ENCODE peak calls at places on chromosomes 16 and 17, in four cellular contexts. One of them, this sample, is unnamed.

GRCh38 chr16:66402591-66403230 is 24.4 kb upstream of the BEAN1 start:
- DNase-seq in GM12878: no peak
- DNase-seq in WTC11: no peak
- DNase-seq in K562: no peak
- DNase-seq in this sample: no peak

GRCh38 chr17:68131456-68131855 is 95.9 kb downstream of the KPNA2 start:
- DNase-seq in GM12878: no peak
- DNase-seq in WTC11: no peak
- DNase-seq in K562: no peak
- DNase-seq in this sample: no peak

GRCh38 chr17:2053380-2054261 is 1.3 kb upstream of the HIC1 start:
- DNase-seq in GM12878: no peak
- DNase-seq in WTC11: peak
- DNase-seq in K562: peak
- DNase-seq in this sample: peak

GRCh38 chr17:45749831-45750335 is 34.2 kb upstream of the CRHR1 start:
- DNase-seq in GM12878: no peak
- DNase-seq in WTC11: no peak
- DNase-seq in K562: no peak
- DNase-seq in this sample: no peak

GRCh38 chr17:17180741-17181525 is 25.2 kb downstream of the PLD6 start:
- DNase-seq in GM12878: no peak
- DNase-seq in WTC11: no peak
- DNase-seq in K562: no peak
- DNase-seq in this sample: no peak

GRCh38 chr16:70715113-70715711 is 29.4 kb upstream of the MTSS2 start:
- DNase-seq in GM12878: no peak
- DNase-seq in WTC11: no peak
- DNase-seq in K562: no peak
- DNase-seq in this sample: no peak

GRCh38 chr16:88599825-88600538 is 29.8 kb downstream of the ZC3H18 start:
- DNase-seq in GM12878: no peak
- DNase-seq in WTC11: no peak
- DNase-seq in K562: no peak
- DNase-seq in this sample: no peak

GRCh38 chr16:9545500-9546437 is 454.3 kb downstream of the HAPSTR1 start:
- DNase-seq in GM12878: no peak
- DNase-seq in WTC11: no peak
- DNase-seq in K562: no peak
- DNase-seq in this sample: peak

GRCh38 chr17:29588561-29589411 is 662 bp downstream of the GIT1 start:
- DNase-seq in GM12878: no peak
- DNase-seq in WTC11: no peak
- DNase-seq in K562: peak
- DNase-seq in this sample: no peak

GRCh38 chr17:82876149-82876548 is 36.3 kb upstream of the ZNF750 start:
- DNase-seq in GM12878: no peak
- DNase-seq in WTC11: no peak
- DNase-seq in K562: peak
- DNase-seq in this sample: peak

GRCh38 chr17:27473748-27474609 is 17.7 kb downstream of the KSR1 start:
- DNase-seq in GM12878: peak
- DNase-seq in WTC11: no peak
- DNase-seq in K562: peak
- DNase-seq in this sample: no peak

GRCh38 chr17:74603746-74604145 is 11.7 kb upstream of the CD300LD start:
- DNase-seq in GM12878: no peak
- DNase-seq in WTC11: no peak
- DNase-seq in K562: no peak
- DNase-seq in this sample: no peak

GRCh38 chr17:74604200-74604599 is 12.1 kb upstream of the CD300LD start:
- DNase-seq in GM12878: no peak
- DNase-seq in WTC11: no peak
- DNase-seq in K562: no peak
- DNase-seq in this sample: no peak

GRCh38 chr17:74605361-74605760 is 13.3 kb upstream of the CD300LD start:
- DNase-seq in GM12878: no peak
- DNase-seq in WTC11: no peak
- DNase-seq in K562: no peak
- DNase-seq in this sample: no peak

GRCh38 chr17:74606050-74606449 is 14.0 kb upstream of the CD300LD start:
- DNase-seq in GM12878: no peak
- DNase-seq in WTC11: no peak
- DNase-seq in K562: no peak
- DNase-seq in this sample: no peak

DNA sequence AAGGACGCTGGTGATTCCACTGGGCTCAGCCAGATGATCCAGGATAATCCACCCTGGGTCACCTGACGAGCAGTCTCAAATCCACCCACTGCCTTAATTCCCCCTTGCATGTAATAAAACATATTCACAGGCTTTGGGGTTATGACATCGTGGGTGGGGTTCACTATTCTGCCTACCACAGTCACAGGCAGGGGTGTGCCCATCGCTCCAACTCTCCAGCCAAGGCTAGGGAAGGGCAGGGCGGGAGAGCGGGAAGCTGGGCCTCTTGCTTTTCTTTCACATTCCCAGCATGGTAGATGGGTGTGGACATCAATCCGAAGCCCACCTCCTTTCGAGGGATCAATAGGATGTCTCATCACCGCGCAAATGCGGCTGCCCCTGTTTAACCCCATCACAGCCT is 12.7 kb upstream of the CD300LD start:
- DNase-seq in GM12878: no peak
- DNase-seq in WTC11: no peak
- DNase-seq in K562: no peak
- DNase-seq in this sample: no peak
- TF ChIP-seq CREM in GM12878: no peak
- TF ChIP-seq CREM in WTC11: no peak
- TF ChIP-seq CREM in K562: no peak
- TF ChIP-seq CREM in this sample: no peak

DNA sequence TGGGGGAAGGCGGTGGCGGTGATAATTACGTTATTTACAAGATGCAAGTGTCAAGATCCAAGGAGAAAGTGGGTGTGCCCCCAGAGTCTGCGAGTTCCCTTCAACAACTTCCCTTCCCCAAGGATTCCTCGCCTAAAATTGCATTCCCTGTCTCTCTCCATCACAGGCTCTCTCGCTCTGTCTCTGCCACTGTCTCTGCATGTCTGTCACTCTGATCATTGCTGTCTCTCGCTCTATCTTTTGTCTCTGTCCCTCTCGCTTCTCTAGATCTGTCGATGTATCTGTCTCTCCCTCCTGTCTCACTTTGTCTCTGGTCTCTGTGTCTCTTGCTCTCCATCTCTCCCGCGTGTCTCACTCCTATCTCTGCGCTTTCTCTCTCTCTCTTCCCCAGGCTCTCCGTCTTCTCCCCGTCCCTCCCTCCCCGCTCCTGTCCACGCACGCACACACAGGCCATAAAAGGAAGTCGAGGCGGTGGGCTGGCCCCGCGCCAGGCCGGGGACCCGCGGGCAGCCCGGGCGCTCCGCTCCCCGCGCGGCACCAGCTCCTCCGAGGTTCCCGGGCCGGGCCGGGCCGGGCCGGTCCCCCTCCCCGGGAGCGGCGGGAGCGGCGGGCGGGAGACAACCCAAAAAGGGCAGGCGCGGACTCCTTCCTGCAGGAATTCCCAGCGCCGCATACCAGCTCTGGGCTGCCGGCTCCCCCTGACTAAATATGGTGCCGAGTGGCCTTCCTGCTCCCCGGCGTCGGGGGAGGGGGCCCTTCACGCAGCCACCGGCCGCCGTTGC is 1.1 kb upstream of the MYH11 start:
- DNase-seq in GM12878: no peak
- DNase-seq in WTC11: peak
- DNase-seq in K562: no peak
- DNase-seq in this sample: no peak
- TF ChIP-seq CREM in GM12878: no peak
- TF ChIP-seq CREM in WTC11: no peak
- TF ChIP-seq CREM in K562: no peak
- TF ChIP-seq CREM in this sample: no peak

DNA sequence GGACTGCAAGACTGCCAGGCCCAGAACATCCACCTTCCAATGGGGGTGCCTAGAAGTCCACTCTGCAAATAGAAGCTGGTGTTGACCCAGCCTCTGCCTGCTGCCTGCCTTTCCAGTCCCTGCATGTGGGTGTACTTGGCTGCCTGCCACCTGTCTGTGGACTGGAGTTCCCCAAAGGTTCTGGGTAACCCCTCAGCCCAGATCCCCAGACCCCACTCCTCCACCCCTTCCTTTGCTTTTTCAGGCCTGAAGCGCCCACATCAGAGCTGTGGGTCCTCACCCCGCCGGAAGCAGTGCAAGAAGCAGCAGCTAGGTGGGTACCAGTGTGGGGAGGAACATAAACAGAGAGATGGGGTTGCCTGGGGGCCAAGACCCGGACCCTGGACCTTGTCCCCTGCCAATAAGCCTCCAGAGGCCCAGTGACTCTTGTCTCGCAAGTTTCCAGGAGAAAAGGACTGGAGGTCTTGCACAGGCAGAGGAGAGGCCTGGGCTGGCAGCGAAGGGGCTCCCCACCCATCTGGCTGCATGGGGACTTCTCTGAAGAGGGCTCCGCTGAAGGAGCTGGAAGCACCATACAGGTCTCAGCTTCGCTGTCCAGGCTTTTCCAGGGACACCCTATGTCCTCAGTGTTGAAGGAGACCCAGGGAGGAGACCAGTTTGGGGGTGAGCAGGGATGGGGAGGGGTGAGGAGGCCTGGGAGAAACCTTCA is 34.3 kb downstream of the NLRC5 start:
- DNase-seq in GM12878: no peak
- DNase-seq in WTC11: no peak
- DNase-seq in K562: no peak
- DNase-seq in this sample: no peak
- TF ChIP-seq CREM in GM12878: no peak
- TF ChIP-seq CREM in WTC11: no peak
- TF ChIP-seq CREM in K562: no peak
- TF ChIP-seq CREM in this sample: no peak

GRCh38 chr16:526181-527014 is 1.1 kb upstream of the CAPN15 start:
- DNase-seq in GM12878: no peak
- DNase-seq in WTC11: peak
- DNase-seq in K562: peak
- DNase-seq in this sample: no peak
- TF ChIP-seq CREM in GM12878: no peak
- TF ChIP-seq CREM in WTC11: no peak
- TF ChIP-seq CREM in K562: no peak
- TF ChIP-seq CREM in this sample: no peak

GRCh38 chr17:66524848-66525247 is 222.4 kb downstream of the PRKCA start:
- DNase-seq in GM12878: no peak
- DNase-seq in WTC11: no peak
- DNase-seq in K562: no peak
- DNase-seq in this sample: no peak
- TF ChIP-seq CREM in GM12878: no peak
- TF ChIP-seq CREM in WTC11: no peak
- TF ChIP-seq CREM in K562: no peak
- TF ChIP-seq CREM in this sample: no peak

GRCh38 chr17:56653877-56654276 is 60.4 kb downstream of the NOG start:
- DNase-seq in GM12878: peak
- DNase-seq in WTC11: peak
- DNase-seq in K562: peak
- DNase-seq in this sample: peak
- TF ChIP-seq CREM in GM12878: no peak
- TF ChIP-seq CREM in WTC11: no peak
- TF ChIP-seq CREM in K562: no peak
- TF ChIP-seq CREM in this sample: no peak

DNA sequence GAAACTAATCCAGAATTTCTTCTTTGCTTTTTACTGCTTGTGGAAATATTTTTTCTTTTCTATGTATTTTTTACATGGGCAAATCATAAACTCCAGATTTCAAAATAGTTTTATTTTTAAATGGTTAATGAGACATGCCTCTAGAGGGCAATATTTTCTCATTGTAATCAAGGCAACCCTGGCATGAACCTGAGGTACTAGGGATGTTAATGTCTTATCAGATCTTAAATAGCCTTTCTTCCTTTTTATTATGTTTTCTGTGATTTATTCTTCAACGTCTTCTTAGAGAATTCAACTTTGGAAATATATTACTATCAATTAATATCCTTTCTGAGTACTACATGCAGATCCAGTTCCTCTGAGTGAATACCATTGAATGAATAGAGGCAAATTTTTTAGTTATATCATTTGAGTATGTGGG is 324.7 kb downstream of the BCAS3 start:
- DNase-seq in GM12878: no peak
- DNase-seq in WTC11: no peak
- DNase-seq in K562: peak
- DNase-seq in this sample: peak
- TF ChIP-seq CREM in GM12878: no peak
- TF ChIP-seq CREM in WTC11: no peak
- TF ChIP-seq CREM in K562: no peak
- TF ChIP-seq CREM in this sample: no peak

GRCh38 chr16:67856927-67857546 is 9.5 kb upstream of the CENPT start:
- DNase-seq in GM12878: no peak
- DNase-seq in WTC11: no peak
- DNase-seq in K562: no peak
- DNase-seq in this sample: no peak

GRCh38 chr16:67860589-67861398 is 12.1 kb upstream of the EDC4 start:
- DNase-seq in GM12878: no peak
- DNase-seq in WTC11: no peak
- DNase-seq in K562: peak
- DNase-seq in this sample: no peak

GRCh38 chr16:67858448-67858993 is 11.0 kb upstream of the CENPT start:
- DNase-seq in GM12878: no peak
- DNase-seq in WTC11: no peak
- DNase-seq in K562: no peak
- DNase-seq in this sample: no peak

GRCh38 chr16:67855789-67856188 is 8.3 kb upstream of the CENPT start:
- DNase-seq in GM12878: no peak
- DNase-seq in WTC11: no peak
- DNase-seq in K562: no peak
- DNase-seq in this sample: no peak

GRCh38 chr16:67857547-67858233 is 10.2 kb upstream of the CENPT start:
- DNase-seq in GM12878: no peak
- DNase-seq in WTC11: peak
- DNase-seq in K562: peak
- DNase-seq in this sample: peak
- TF ChIP-seq CREM in GM12878: no peak
- TF ChIP-seq CREM in WTC11: no peak
- TF ChIP-seq CREM in K562: no peak
- TF ChIP-seq CREM in this sample: peak

GRCh38 chr17:37489197-37490001 is at the start of gene DUSP14:
- DNase-seq in GM12878: no peak
- DNase-seq in WTC11: peak
- DNase-seq in K562: peak
- DNase-seq in this sample: peak

GRCh38 chr17:37485938-37486570 is 3.6 kb upstream of the DUSP14 start:
- DNase-seq in GM12878: no peak
- DNase-seq in WTC11: no peak
- DNase-seq in K562: no peak
- DNase-seq in this sample: no peak

GRCh38 chr17:37488607-37489196 is 989 bp upstream of the DUSP14 start:
- DNase-seq in GM12878: no peak
- DNase-seq in WTC11: peak
- DNase-seq in K562: peak
- DNase-seq in this sample: peak

GRCh38 chr17:37490022-37490587 is 414 bp downstream of the DUSP14 start:
- DNase-seq in GM12878: no peak
- DNase-seq in WTC11: peak
- DNase-seq in K562: peak
- DNase-seq in this sample: peak

GRCh38 chr17:37488009-37488604 is 1.6 kb upstream of the DUSP14 start:
- DNase-seq in GM12878: no peak
- DNase-seq in WTC11: no peak
- DNase-seq in K562: peak
- DNase-seq in this sample: peak
- TF ChIP-seq CREM in GM12878: peak
- TF ChIP-seq CREM in WTC11: no peak
- TF ChIP-seq CREM in K562: peak
- TF ChIP-seq CREM in this sample: no peak